ENCODE peak calls at places on chromosomes 5 and 9, in eight cellular contexts. L is IMR-90, D is fibroblast of lung, R is Peyer's patch, W is left lung, J is choroid plexus epithelial cell, M is endothelial cell of umbilical vein, C is neural crest cell. E is an unnamed sample.

GRCh38 chr5:96123418-96123817 is 161.8 kb upstream of the ELL2 start:
- DNase-seq in L (no peak), R (no peak), J (no peak), W (no peak), M (no peak), C (no peak), D (no peak), E (no peak)

GRCh38 chr9:18067553-18068120 is 406.3 kb upstream of the ADAMTSL1 start:
- DNase-seq in M (no peak), W (no peak), D (no peak), L (no peak), R (no peak), J (no peak), C (no peak), E (no peak)

GRCh38 chr5:98805070-98805469 is 31.6 kb downstream of the RGMB start:
- DNase-seq in J (no peak), C (no peak), D (no peak), W (no peak), R (no peak), L (no peak), M (no peak), E (no peak)

GRCh38 chr5:116559673-116560164 is 14.9 kb downstream of the SEMA6A start:
- DNase-seq in M (no peak), L (no peak), D (no peak), J (no peak), R (no peak), C (no peak), W (no peak), E (no peak)

GRCh38 chr9:38087934-38088925 is 19.2 kb upstream of the SHB start:
- DNase-seq in L (peak), W (peak), J (peak), C (peak), R (peak), M (peak), D (peak), E (no peak)

GRCh38 chr5:91225848-91226686 is 157.1 kb downstream of the ARRDC3 start:
- DNase-seq in C (no peak), D (no peak), R (peak), M (no peak), J (no peak), W (no peak), L (no peak), E (no peak)

GRCh38 chr9:97938081-97938644 is at the start of gene HEMGN:
- DNase-seq in D (no peak), L (no peak), R (peak), J (no peak), C (no peak), W (no peak), M (no peak), E (no peak)

GRCh38 chr5:172285226-172286143 is 1.9 kb upstream of the UBTD2 start:
- DNase-seq in L (no peak), R (no peak), C (no peak), D (no peak), W (no peak), M (no peak), J (no peak), E (no peak)

GRCh38 chr5:484556-484955 is 39.7 kb downstream of the SLC9A3 start:
- DNase-seq in C (no peak), J (no peak), M (no peak), D (no peak), W (no peak), R (no peak), L (no peak), E (no peak)

GRCh38 chr5:982377-983237 is 26.0 kb upstream of the NKD2 start:
- DNase-seq in J (no peak), D (no peak), C (peak), L (no peak), M (no peak), W (peak), R (no peak), E (no peak)

GRCh38 chr5:155066886-155067595 is 53.5 kb downstream of the KIF4B start:
- DNase-seq in M (no peak), J (no peak), D (no peak), C (no peak), L (no peak), R (no peak), W (no peak), E (no peak)

GRCh38 chr5:1341863-1342262 is 3.0 kb downstream of the CLPTM1L start:
- DNase-seq in R (peak), L (no peak), C (no peak), W (no peak), M (no peak), J (no peak), D (no peak), E (no peak)

GRCh38 chr5:107607656-107608368 is 62.9 kb downstream of the EFNA5 start:
- DNase-seq in C (no peak), D (no peak), M (no peak), W (no peak), R (no peak), J (no peak), L (no peak), E (no peak)

GRCh38 chr9:130858734-130859705 is 24.0 kb downstream of the ABL1 start:
- DNase-seq in W (no peak), C (no peak), L (no peak), R (no peak), J (peak), D (no peak), M (no peak), E (no peak)

GRCh38 chr9:36913393-36914211 is 120.5 kb downstream of the PAX5 start:
- DNase-seq in L (no peak), C (no peak), W (no peak), R (no peak), J (no peak), M (no peak), D (no peak), E (no peak)

GRCh38 chr5:138632900-138633489 is 57.8 kb upstream of the HSPA9 start:
- DNase-seq in R (peak), C (peak), L (peak), M (peak), J (peak), D (peak), W (no peak), E (peak)

GRCh38 chr9:97601228-97601898 is 31.8 kb downstream of the TSTD2 start:
- DNase-seq in M (no peak), C (no peak), R (no peak), J (no peak), D (no peak), W (no peak), L (no peak), E (no peak)

GRCh38 chr9:34659592-34660253 is 2.7 kb downstream of the CCL27 start:
- DNase-seq in W (no peak), R (no peak), M (no peak), L (peak), D (no peak), C (no peak), J (no peak), E (no peak)

GRCh38 chr5:88405783-88406182 is 137.1 kb upstream of the TMEM161B start:
- DNase-seq in R (no peak), W (no peak), D (no peak), C (no peak), J (no peak), L (no peak), M (no peak), E (no peak)

GRCh38 chr5:78251663-78252284 is 42.7 kb downstream of the AP3B1 start:
- DNase-seq in L (no peak), W (no peak), C (no peak), R (no peak), D (no peak), M (no peak), J (no peak), E (no peak)

GRCh38 chr9:14678776-14679175 is 14.5 kb downstream of the ZDHHC21 start:
- DNase-seq in J (no peak), M (no peak), C (no peak), D (no peak), W (no peak), L (no peak), R (no peak), E (no peak)

GRCh38 chr9:18495065-18495464 is 21.1 kb downstream of the ADAMTSL1 start:
- DNase-seq in W (no peak), D (no peak), C (no peak), M (no peak), J (no peak), R (no peak), L (no peak), E (no peak)

GRCh38 chr5:151569132-151570046 is 21.7 kb downstream of the FAT2 start:
- DNase-seq in M (no peak), L (no peak), W (no peak), J (peak), D (no peak), R (peak), C (no peak), E (no peak)

GRCh38 chr5:179191506-179192184 is 131.5 kb downstream of the ZNF354C start:
- DNase-seq in R (no peak), D (no peak), L (no peak), J (no peak), C (no peak), W (peak), M (no peak), E (no peak)

GRCh38 chr9:68418259-68418845 is 61.9 kb downstream of the PGM5 start:
- DNase-seq in C (no peak), W (peak), J (no peak), R (no peak), L (no peak), D (no peak), M (no peak), E (no peak)

GRCh38 chr5:18534119-18534518 is 899.9 kb downstream of the TAF11L14 start:
- DNase-seq in J (no peak), C (no peak), D (no peak), M (no peak), R (no peak), L (no peak), W (no peak), E (no peak)

GRCh38 chr9:90326219-90326618 is 316.4 kb downstream of the DIRAS2 start:
- DNase-seq in R (no peak), L (peak), J (peak), W (no peak), C (no peak), M (no peak), D (peak), E (no peak)

GRCh38 chr9:27469583-27469982 is 54.5 kb upstream of the IFNK start:
- DNase-seq in D (no peak), M (no peak), C (no peak), J (no peak), W (no peak), L (no peak), R (no peak), E (no peak)

GRCh38 chr5:170411100-170411499 is 21.9 kb upstream of the KCNMB1 start:
- DNase-seq in L (no peak), C (no peak), W (no peak), J (no peak), D (no peak), M (no peak), R (no peak), E (no peak)
- TF ChIP-seq CTCF in L (no peak), C (no peak), W (no peak), J (no peak), D (no peak), M (no peak), R (peak), E (no peak)

GRCh38 chr9:133782157-133783130 is 44.3 kb upstream of the SARDH start:
- DNase-seq in M (peak), L (peak), D (peak), C (peak), R (peak), J (peak), W (peak), E (peak)
- TF ChIP-seq CTCF in M (peak), L (peak), D (peak), C (peak), R (peak), J (peak), W (peak), E (peak)

GRCh38 chr5:72110401-72111013 is 3.2 kb downstream of the MAP1B start:
- DNase-seq in L (no peak), C (no peak), D (no peak), M (no peak), R (no peak), J (no peak), W (no peak), E (no peak)
- TF ChIP-seq CTCF in L (no peak), C (no peak), D (no peak), M (no peak), R (no peak), J (no peak), W (no peak), E (no peak)

DNA sequence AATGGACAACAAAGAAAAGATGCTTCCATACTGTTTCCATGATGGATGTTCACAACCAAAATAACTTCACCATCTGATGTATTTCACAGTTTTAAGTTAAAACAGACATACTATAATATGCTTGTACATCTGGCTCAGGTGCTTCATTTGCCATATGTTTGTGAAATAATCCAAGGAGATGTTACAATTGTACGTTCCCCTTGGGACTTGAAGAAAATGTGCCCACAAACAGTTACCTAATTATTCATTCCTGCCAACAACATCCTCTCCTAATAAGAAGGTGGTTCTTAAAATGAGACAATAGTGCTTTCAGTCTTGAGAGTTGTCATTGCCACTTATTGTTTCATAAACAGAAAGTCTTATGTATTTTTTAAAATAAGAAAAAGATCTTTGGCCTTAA is 33.1 kb upstream of the SMARCA2 start:
- DNase-seq in D (no peak), R (no peak), C (no peak), W (no peak), J (no peak), M (no peak), L (no peak), E (no peak)
- TF ChIP-seq CTCF in D (no peak), R (no peak), C (no peak), W (no peak), J (no peak), M (no peak), L (no peak), E (no peak)

DNA sequence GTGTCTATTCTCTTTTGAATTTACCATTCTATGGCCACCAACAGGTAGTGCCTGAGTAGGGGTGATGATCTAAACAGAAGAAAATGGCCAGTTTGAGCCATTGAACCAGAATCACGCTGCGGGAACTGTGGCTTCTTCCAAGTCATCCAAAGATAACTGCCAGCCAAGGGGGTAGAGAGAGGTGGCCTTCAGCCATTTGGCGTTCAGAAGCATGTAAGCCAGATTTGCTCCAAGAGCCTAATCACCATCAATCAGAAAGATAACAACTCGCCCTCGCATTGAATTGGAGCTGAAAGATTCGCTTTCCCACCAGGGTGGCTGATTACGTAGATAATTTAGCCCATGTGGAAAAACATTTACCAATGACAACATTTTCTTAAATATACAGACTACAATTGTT is 1302.7 kb upstream of the DMAC1 start:
- DNase-seq in L (no peak), C (no peak), J (no peak), R (no peak), D (no peak), W (no peak), M (no peak), E (no peak)
- TF ChIP-seq CTCF in L (no peak), C (no peak), J (no peak), R (no peak), D (no peak), W (no peak), M (no peak), E (no peak)